ENCODE peak calls at places on chromosomes 7 and 10, in nine cellular contexts. J is EL; S is tibial artery; E is cardiac fibroblast; Z is activated CD8-positive, alpha-beta memory T cell treated with anti-CD3 and anti-CD28 coated beads for 24 hours; F is astrocyte of the spinal cord; Q is non-pigmented ciliary epithelial cell; I is MCF 10A; B is retina. V is an unnamed sample.

GRCh38 chr10:101595591-101596433 is 7.7 kb downstream of the DPCD start:
- DNase-seq in J (no peak), S (no peak), E (peak), Z (no peak), F (no peak), Q (no peak), I (no peak), B (no peak), V (no peak)

GRCh38 chr7:24706211-24707165 is 50.8 kb downstream of the GSDME start:
- DNase-seq in J (no peak), S (no peak), E (no peak), Z (no peak), F (no peak), Q (no peak), I (no peak), B (peak), V (no peak)

GRCh38 chr10:18666810-18667209 is 7.6 kb downstream of the ARL5B start:
- DNase-seq in J (peak), S (no peak), E (peak), Z (no peak), F (peak), Q (peak), I (peak), B (no peak), V (peak)

GRCh38 chr10:127882801-127883459 is 9.8 kb downstream of the CLRN3 start:
- DNase-seq in J (no peak), S (no peak), E (no peak), Z (no peak), F (no peak), Q (no peak), I (no peak), B (no peak), V (no peak)

GRCh38 chr10:59708816-59709471 is 706 bp downstream of the SLC16A9 start:
- DNase-seq in J (no peak), S (no peak), E (peak), Z (peak), F (no peak), Q (no peak), I (peak), B (peak), V (peak)

GRCh38 chr7:73978681-73979563 is 49.1 kb upstream of the ELN start:
- DNase-seq in J (peak), S (peak), E (peak), Z (no peak), F (no peak), Q (no peak), I (peak), B (no peak), V (peak)

GRCh38 chr7:100678291-100678984 is 4.9 kb downstream of the GNB2 start:
- DNase-seq in J (no peak), S (no peak), E (no peak), Z (peak), F (no peak), Q (no peak), I (no peak), B (no peak), V (no peak)

GRCh38 chr10:94066411-94066810 is 72.7 kb downstream of the PLCE1 start:
- DNase-seq in J (peak), S (no peak), E (peak), Z (no peak), F (peak), Q (no peak), I (peak), B (peak), V (peak)

GRCh38 chr7:36749282-36749960 is 25.1 kb upstream of the AOAH start:
- DNase-seq in J (no peak), S (no peak), E (peak), Z (no peak), F (peak), Q (peak), I (peak), B (no peak), V (no peak)

GRCh38 chr10:61836888-61837747 is 64.4 kb upstream of the ARID5B start:
- DNase-seq in J (peak), S (no peak), E (peak), Z (no peak), F (peak), Q (peak), I (peak), B (no peak), V (peak)

GRCh38 chr10:132595021-132595420 is 57.4 kb downstream of the INPP5A start:
- DNase-seq in J (no peak), S (no peak), E (no peak), Z (no peak), F (no peak), Q (no peak), I (no peak), B (no peak), V (no peak)

GRCh38 chr10:92239600-92240288 is 51.1 kb downstream of the CPEB3 start:
- DNase-seq in J (peak), S (peak), E (peak), Z (peak), F (no peak), Q (no peak), I (peak), B (peak), V (no peak)

GRCh38 chr10:127012769-127013152 is 107.5 kb downstream of the DOCK1 start:
- DNase-seq in J (peak), S (peak), E (no peak), Z (no peak), F (peak), Q (no peak), I (peak), B (peak), V (no peak)